ENCODE peak calls at places on chromosomes 1 and 21, in ten cellular contexts. M, E, W, C, P, V, X, N, Z and L are unnamed samples.

GRCh38 chr1:100299521-100300222 is 33.7 kb downstream of the RTCA start:
- DNase-seq in M (no peak), E (no peak), W (no peak), C (no peak), P (peak; percentile 30), V (no peak), X (no peak), N (no peak), Z (no peak), L (no peak)

GRCh38 chr1:220983877-220984635 is 104.8 kb downstream of the HLX start:
- DNase-seq in M (no peak), E (no peak), W (no peak), C (no peak), P (no peak), V (no peak), X (no peak), N (no peak), Z (no peak), L (no peak)

GRCh38 chr1:167630568-167631385 is 745 bp downstream of the RCSD1 start:
- DNase-seq in M (no peak), E (no peak), W (no peak), C (no peak), P (peak; percentile 29), V (no peak), X (peak; percentile 46), N (no peak), Z (no peak), L (no peak)

GRCh38 chr21:16492892-16493291 is 763.1 kb downstream of the USP25 start:
- DNase-seq in M (no peak), E (no peak), W (no peak), C (no peak), P (no peak), V (no peak), X (no peak), N (no peak), Z (no peak), L (no peak)

GRCh38 chr1:209643295-209644020 is 8.8 kb downstream of the LAMB3 start:
- DNase-seq in M (no peak), E (no peak), W (peak; percentile 44), C (no peak), P (no peak), V (no peak), X (no peak), N (peak; percentile 72), Z (no peak), L (no peak)

GRCh38 chr1:160675641-160676410 is 29.0 kb upstream of the SLAMF1 start:
- DNase-seq in M (peak; percentile 57), E (peak; percentile 78), W (peak; percentile 53), C (peak; percentile 80), P (peak; percentile 82), V (peak; percentile 8), X (peak; percentile 51), N (peak; percentile 55), Z (peak; percentile 20), L (peak; percentile 65)

GRCh38 chr1:111032295-111032897 is 68.7 kb upstream of the LRIF1 start:
- DNase-seq in M (peak; percentile 11), E (peak; percentile 24), W (peak; percentile 30), C (no peak), P (peak; percentile 35), V (no peak), X (no peak), N (peak; percentile 40), Z (peak; percentile 4), L (no peak)

GRCh38 chr1:65632230-65632629 is 160.5 kb upstream of the PDE4B start:
- DNase-seq in M (no peak), E (no peak), W (no peak), C (no peak), P (no peak), V (no peak), X (no peak), N (no peak), Z (no peak), L (no peak)

GRCh38 chr1:3070654-3071506 is 1.9 kb downstream of the PRDM16 start:
- DNase-seq in M (no peak), E (no peak), W (no peak), C (peak; percentile 58), P (no peak), V (no peak), X (no peak), N (no peak), Z (no peak), L (no peak)

GRCh38 chr1:15966081-15966955 is 9.6 kb downstream of the ZBTB17 start:
- DNase-seq in M (no peak), E (peak; percentile 67), W (peak; percentile 48), C (no peak), P (peak; percentile 92), V (no peak), X (peak; percentile 12), N (peak; percentile 63), Z (no peak), L (peak; percentile 35)

GRCh38 chr1:234694661-234695060 is 84.7 kb upstream of the IRF2BP2 start:
- DNase-seq in M (no peak), E (no peak), W (no peak), C (no peak), P (no peak), V (no peak), X (no peak), N (no peak), Z (no peak), L (no peak)

GRCh38 chr1:25566730-25567341 is 23.4 kb downstream of the LDLRAP1 start:
- DNase-seq in M (no peak), E (peak; percentile 69), W (no peak), C (peak; percentile 69), P (peak; percentile 47), V (no peak), X (peak; percentile 34), N (peak; percentile 95), Z (peak; percentile 84), L (no peak)

GRCh38 chr1:217135987-217136894 is 413.0 kb upstream of the ESRRG start:
- DNase-seq in M (no peak), E (no peak), W (no peak), C (no peak), P (no peak), V (no peak), X (no peak), N (no peak), Z (no peak), L (no peak)

GRCh38 chr1:217363319-217363718 is 267.6 kb downstream of the GPATCH2 start:
- DNase-seq in M (no peak), E (no peak), W (no peak), C (no peak), P (no peak), V (no peak), X (no peak), N (peak; percentile 17), Z (no peak), L (no peak)

GRCh38 chr1:27682351-27682944 is 10.5 kb upstream of the IFI6 start:
- DNase-seq in M (no peak), E (no peak), W (no peak), C (no peak), P (no peak), V (no peak), X (no peak), N (no peak), Z (no peak), L (no peak)